ENCODE peak calls at places on chromosome 1, in four cellular contexts. One of them, this sample, is unnamed.

GRCh38 chr1:6911974-6912373 is 126.7 kb downstream of the CAMTA1 start:
- DNase-seq in GM12865: no peak
- DNase-seq in astrocyte of the spinal cord: no peak
- DNase-seq in WTC11: no peak
- DNase-seq in this sample: peak

GRCh38 chr1:69836961-69837636 is 269.4 kb downstream of the LRRC7 start:
- DNase-seq in GM12865: no peak
- DNase-seq in astrocyte of the spinal cord: no peak
- DNase-seq in WTC11: no peak
- DNase-seq in this sample: no peak

GRCh38 chr1:175128523-175128922 is 60.9 kb downstream of the TNN start:
- DNase-seq in GM12865: no peak
- DNase-seq in WTC11: no peak
- DNase-seq in astrocyte of the spinal cord: no peak
- DNase-seq in this sample: no peak

GRCh38 chr1:59967141-59967697 is 40.6 kb upstream of the CYP2J2 start:
- DNase-seq in astrocyte of the spinal cord: peak
- DNase-seq in GM12865: no peak
- DNase-seq in WTC11: no peak
- DNase-seq in this sample: peak

GRCh38 chr1:109120356-109120755 is 6.4 kb downstream of the ELAPOR1 start:
- DNase-seq in GM12865: no peak
- DNase-seq in WTC11: no peak
- DNase-seq in astrocyte of the spinal cord: no peak
- DNase-seq in this sample: no peak

GRCh38 chr1:233373226-233373625 is 45.7 kb downstream of the MAP3K21 start:
- DNase-seq in GM12865: no peak
- DNase-seq in WTC11: no peak
- DNase-seq in astrocyte of the spinal cord: no peak
- DNase-seq in this sample: no peak

GRCh38 chr1:31264790-31265386 is 25.2 kb upstream of the NKAIN1 start:
- DNase-seq in WTC11: no peak
- DNase-seq in astrocyte of the spinal cord: no peak
- DNase-seq in GM12865: no peak
- DNase-seq in this sample: no peak

GRCh38 chr1:153985984-153986761 is at the start of gene RAB13:
- DNase-seq in GM12865: peak
- DNase-seq in astrocyte of the spinal cord: peak
- DNase-seq in WTC11: peak
- DNase-seq in this sample: peak

GRCh38 chr1:225878282-225878681 is 3.9 kb downstream of the TMEM63A start:
- DNase-seq in astrocyte of the spinal cord: no peak
- DNase-seq in WTC11: no peak
- DNase-seq in GM12865: no peak
- DNase-seq in this sample: no peak

GRCh38 chr1:103459385-103459784 is 66.1 kb upstream of the RNPC3 start:
- DNase-seq in GM12865: no peak
- DNase-seq in astrocyte of the spinal cord: no peak
- DNase-seq in WTC11: no peak
- DNase-seq in this sample: peak

GRCh38 chr1:29789910-29790247 is 553.6 kb downstream of the PTPRU start:
- DNase-seq in WTC11: no peak
- DNase-seq in astrocyte of the spinal cord: no peak
- DNase-seq in GM12865: no peak
- DNase-seq in this sample: no peak

GRCh38 chr1:243416510-243416909 is 160.7 kb downstream of the SDCCAG8 start:
- DNase-seq in astrocyte of the spinal cord: no peak
- DNase-seq in WTC11: no peak
- DNase-seq in GM12865: peak
- DNase-seq in this sample: no peak

GRCh38 chr1:213135572-213135971 is 84.5 kb downstream of the RPS6KC1 start:
- DNase-seq in GM12865: no peak
- DNase-seq in astrocyte of the spinal cord: peak
- DNase-seq in WTC11: no peak
- DNase-seq in this sample: peak

GRCh38 chr1:94384485-94385353 is 33.5 kb upstream of the ABCD3 start:
- DNase-seq in GM12865: no peak
- DNase-seq in astrocyte of the spinal cord: no peak
- DNase-seq in WTC11: no peak
- DNase-seq in this sample: no peak

GRCh38 chr1:178768423-178768822 is 43.4 kb downstream of the RALGPS2 start:
- DNase-seq in WTC11: no peak
- DNase-seq in astrocyte of the spinal cord: peak
- DNase-seq in GM12865: peak
- DNase-seq in this sample: peak

DNA sequence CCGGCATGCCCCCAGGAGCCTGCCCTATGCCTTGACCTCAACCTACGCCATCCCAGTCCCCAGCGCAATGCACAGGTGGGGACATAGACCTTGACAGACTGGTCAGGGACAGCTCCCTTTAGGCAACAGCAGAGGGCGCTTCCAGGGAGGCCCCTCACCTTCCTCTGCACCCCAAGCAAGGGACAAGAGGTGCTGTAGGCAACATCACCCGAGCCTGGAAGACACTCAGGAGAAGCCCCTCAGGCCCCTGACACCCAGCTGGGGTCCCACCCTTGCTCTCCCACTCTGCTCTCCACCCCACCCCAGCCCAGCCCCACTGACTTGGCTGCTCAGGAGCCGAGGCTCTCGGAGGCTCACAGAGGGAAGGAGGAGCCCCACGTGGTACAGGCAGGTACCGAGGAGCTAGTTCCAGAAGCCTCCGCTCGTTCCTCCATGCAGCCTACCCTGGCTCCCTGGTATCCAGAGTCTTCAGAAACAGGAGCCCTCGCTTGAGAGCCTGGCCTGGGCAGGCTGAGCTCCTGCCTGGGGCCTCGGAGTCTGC is 2.4 kb upstream of the WNT3A start:
- DNase-seq in astrocyte of the spinal cord: no peak
- DNase-seq in WTC11: peak
- DNase-seq in GM12865: peak
- DNase-seq in this sample: peak
- TF ChIP-seq CTCF in astrocyte of the spinal cord: peak
- TF ChIP-seq CTCF in WTC11: peak
- TF ChIP-seq CTCF in GM12865: peak
- TF ChIP-seq CTCF in this sample: peak

DNA sequence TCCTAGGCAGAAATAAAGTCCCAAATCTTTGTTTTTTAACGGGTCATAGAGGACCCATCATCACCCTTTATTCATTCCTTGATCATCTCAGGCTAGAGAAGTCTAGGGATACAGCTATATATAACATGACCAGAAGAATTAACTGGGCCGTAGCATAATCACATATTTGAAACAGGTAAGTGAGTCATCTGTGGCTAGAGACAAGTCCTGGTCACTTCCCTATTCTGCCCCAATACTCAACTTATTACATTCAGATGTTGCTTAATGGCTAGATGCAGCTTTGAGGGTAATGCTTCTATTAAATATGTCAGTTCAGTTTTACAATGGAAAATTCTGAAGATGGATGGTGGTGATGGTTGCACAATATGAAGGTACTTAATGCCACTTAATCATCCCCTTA is 47.0 kb downstream of the EXO1 start:
- DNase-seq in GM12865: peak
- DNase-seq in astrocyte of the spinal cord: no peak
- DNase-seq in WTC11: no peak
- DNase-seq in this sample: no peak
- TF ChIP-seq CTCF in GM12865: no peak
- TF ChIP-seq CTCF in astrocyte of the spinal cord: no peak
- TF ChIP-seq CTCF in WTC11: no peak
- TF ChIP-seq CTCF in this sample: no peak

GRCh38 chr1:9451086-9451485 is 88.2 kb upstream of the SLC25A33 start:
- DNase-seq in WTC11: no peak
- DNase-seq in GM12865: no peak
- DNase-seq in astrocyte of the spinal cord: no peak
- DNase-seq in this sample: no peak

GRCh38 chr1:9447215-9447960 is 91.9 kb upstream of the SLC25A33 start:
- DNase-seq in GM12865: no peak
- DNase-seq in astrocyte of the spinal cord: no peak
- DNase-seq in WTC11: no peak
- DNase-seq in this sample: no peak

GRCh38 chr1:9449106-9449627 is 90.1 kb upstream of the SLC25A33 start:
- DNase-seq in astrocyte of the spinal cord: no peak
- DNase-seq in GM12865: no peak
- DNase-seq in WTC11: no peak
- DNase-seq in this sample: peak

GRCh38 chr1:9449976-9450696 is 89.1 kb upstream of the SLC25A33 start:
- DNase-seq in astrocyte of the spinal cord: no peak
- DNase-seq in GM12865: no peak
- DNase-seq in WTC11: no peak
- DNase-seq in this sample: no peak

DNA sequence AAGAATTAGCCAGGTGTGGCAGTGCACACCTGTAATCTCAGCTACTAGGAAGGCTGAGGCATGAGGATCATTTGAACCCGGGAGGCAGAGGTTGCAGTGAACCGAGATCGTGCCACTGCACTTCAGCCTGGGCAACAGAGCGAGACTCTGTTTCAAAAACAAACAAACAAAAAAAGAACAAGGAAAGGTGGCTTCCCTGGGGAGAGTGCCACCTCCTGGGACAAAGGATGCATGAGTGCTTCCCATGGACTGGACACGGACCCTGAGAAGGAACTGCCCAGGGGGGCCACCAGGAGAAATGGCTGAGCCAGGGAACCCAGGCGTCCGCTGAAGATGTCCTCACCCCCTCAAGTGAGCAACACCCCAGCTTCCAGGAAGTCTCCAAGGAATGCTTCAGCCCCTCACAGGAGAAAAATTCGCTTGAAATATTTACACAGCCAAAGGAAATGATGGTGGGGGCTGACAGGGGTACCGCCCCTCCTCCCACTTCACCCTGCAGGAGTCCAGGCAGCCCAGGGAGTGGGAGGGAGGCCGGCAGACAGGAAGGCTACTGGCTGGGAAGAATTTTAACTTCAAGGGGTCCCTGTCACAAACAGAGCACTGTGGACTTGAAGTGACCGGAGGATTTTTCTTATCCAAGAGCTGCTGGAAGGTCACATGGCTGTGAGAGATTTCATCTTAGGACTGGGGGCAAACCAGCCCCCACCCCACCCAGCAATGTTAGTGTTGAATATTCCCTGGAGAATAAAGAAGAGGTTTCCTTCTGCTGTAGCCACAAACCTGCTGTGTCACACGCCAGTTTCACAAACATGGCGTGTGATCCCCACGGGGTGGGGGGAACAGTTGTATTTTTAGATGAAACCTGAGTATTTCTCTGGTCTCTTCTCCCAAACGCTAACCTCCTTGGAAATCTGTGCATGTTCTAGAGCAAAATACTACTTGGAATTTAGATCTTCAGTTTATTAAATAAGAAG is 90.8 kb upstream of the SLC25A33 start:
- DNase-seq in astrocyte of the spinal cord: peak
- DNase-seq in WTC11: no peak
- DNase-seq in GM12865: no peak
- DNase-seq in this sample: no peak
- TF ChIP-seq CTCF in astrocyte of the spinal cord: no peak
- TF ChIP-seq CTCF in WTC11: no peak
- TF ChIP-seq CTCF in GM12865: no peak
- TF ChIP-seq CTCF in this sample: peak

GRCh38 chr1:184340984-184341383 is 45.8 kb upstream of the C1orf21 start:
- DNase-seq in WTC11: no peak
- DNase-seq in astrocyte of the spinal cord: no peak
- DNase-seq in GM12865: no peak
- DNase-seq in this sample: peak
- TF ChIP-seq CTCF in WTC11: no peak
- TF ChIP-seq CTCF in astrocyte of the spinal cord: peak
- TF ChIP-seq CTCF in GM12865: no peak
- TF ChIP-seq CTCF in this sample: peak

DNA sequence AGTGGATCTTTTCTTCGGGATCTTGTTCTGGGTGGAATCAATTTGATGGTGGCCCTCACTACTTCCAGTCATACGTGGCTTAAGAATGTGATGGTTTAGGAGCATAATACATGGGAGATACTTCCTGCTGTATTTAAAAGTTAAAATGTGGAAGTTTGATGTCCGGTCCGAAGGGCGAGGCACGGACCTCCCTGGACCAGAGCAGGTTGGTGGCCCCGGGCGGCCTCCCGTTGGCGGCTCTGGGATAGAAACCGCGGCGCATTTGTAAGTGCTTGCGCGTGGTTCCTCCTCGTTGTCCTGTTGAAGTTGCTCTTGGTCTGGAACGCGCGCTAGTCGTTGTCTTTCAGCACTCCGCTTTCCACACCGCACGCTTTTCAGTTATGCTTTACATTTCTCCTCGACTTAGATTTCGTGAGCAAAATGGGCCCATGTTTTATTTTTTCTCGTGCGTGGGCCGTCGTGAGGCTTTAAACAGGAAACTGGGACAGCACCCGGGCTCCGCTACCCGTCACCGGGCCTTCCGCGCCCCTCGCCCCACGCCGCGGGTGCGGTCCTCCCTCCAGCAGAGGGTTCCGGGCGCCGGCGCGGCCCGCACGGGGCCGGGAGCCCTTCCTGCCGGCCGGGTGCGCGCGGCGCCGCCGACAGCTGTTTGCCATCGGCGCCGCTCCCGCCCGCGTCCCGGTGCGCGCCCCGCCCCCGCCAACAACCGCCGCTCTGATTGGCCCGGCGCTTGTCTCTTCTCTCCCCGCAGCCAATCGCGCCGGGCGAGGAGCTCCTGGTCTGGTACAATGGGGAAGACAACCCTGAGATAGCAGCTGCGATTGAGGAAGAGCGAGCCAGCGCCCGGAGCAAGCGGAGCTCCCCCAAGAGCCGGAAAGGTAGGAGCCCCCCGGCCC is 48.9 kb downstream of the PRDM2 start:
- DNase-seq in GM12865: peak
- DNase-seq in astrocyte of the spinal cord: peak
- DNase-seq in WTC11: peak
- DNase-seq in this sample: peak
- TF ChIP-seq CTCF in GM12865: no peak
- TF ChIP-seq CTCF in astrocyte of the spinal cord: no peak
- TF ChIP-seq CTCF in WTC11: no peak
- TF ChIP-seq CTCF in this sample: no peak

GRCh38 chr1:53371121-53371666 is 43.3 kb upstream of the LRP8 start:
- DNase-seq in astrocyte of the spinal cord: no peak
- DNase-seq in GM12865: no peak
- DNase-seq in WTC11: no peak
- DNase-seq in this sample: no peak
- TF ChIP-seq CTCF in astrocyte of the spinal cord: no peak
- TF ChIP-seq CTCF in GM12865: no peak
- TF ChIP-seq CTCF in WTC11: no peak
- TF ChIP-seq CTCF in this sample: no peak